ENCODE peak calls at places on chromosomes 6 and 20, in four cellular contexts. One of them, this sample, is unnamed. For H3K4me1, the result is how much of the 10 kb centered on the place peaks cover.

GRCh38 chr6:160972111-160972510 is 19.5 kb upstream of the MAP3K4 start:
- DNase-seq in IMR-90: peak
- DNase-seq in H9: no peak
- DNase-seq in neuronal stem cell: no peak
- DNase-seq in this sample: no peak

GRCh38 chr20:57810511-57811372 is 100.9 kb upstream of the PMEPA1 start:
- DNase-seq in IMR-90: no peak
- DNase-seq in H9: no peak
- DNase-seq in neuronal stem cell: peak
- DNase-seq in this sample: peak

GRCh38 chr6:63352587-63353281 is 33.0 kb upstream of the LGSN start:
- DNase-seq in IMR-90: peak
- DNase-seq in H9: peak
- DNase-seq in neuronal stem cell: peak
- DNase-seq in this sample: peak

GRCh38 chr6:157432231-157432630 is 51.2 kb downstream of the ZDHHC14 start:
- DNase-seq in IMR-90: no peak
- DNase-seq in H9: no peak
- DNase-seq in neuronal stem cell: no peak
- DNase-seq in this sample: no peak

GRCh38 chr6:100269189-100269588 is 195.5 kb downstream of the SIM1 start:
- DNase-seq in IMR-90: peak
- DNase-seq in H9: no peak
- DNase-seq in neuronal stem cell: no peak
- DNase-seq in this sample: no peak

GRCh38 chr20:38610521-38610920 is 8.9 kb downstream of the ARHGAP40 start:
- DNase-seq in IMR-90: peak
- DNase-seq in H9: no peak
- DNase-seq in neuronal stem cell: no peak
- DNase-seq in this sample: no peak

GRCh38 chr6:142868917-142869316 is 76.1 kb downstream of the HIVEP2 start:
- DNase-seq in IMR-90: no peak
- DNase-seq in H9: no peak
- DNase-seq in neuronal stem cell: no peak
- DNase-seq in this sample: peak

GRCh38 chr20:43375586-43375985 is 82.1 kb upstream of the SRSF6 start:
- DNase-seq in IMR-90: peak
- DNase-seq in H9: no peak
- DNase-seq in neuronal stem cell: no peak
- DNase-seq in this sample: no peak

GRCh38 chr20:40607927-40608326 is 81.1 kb downstream of the MAFB start:
- DNase-seq in IMR-90: no peak
- DNase-seq in H9: no peak
- DNase-seq in neuronal stem cell: no peak
- DNase-seq in this sample: no peak

GRCh38 chr6:157024745-157025144 is 247.6 kb downstream of the ARID1B start:
- DNase-seq in IMR-90: no peak
- DNase-seq in H9: no peak
- DNase-seq in neuronal stem cell: no peak
- DNase-seq in this sample: no peak

GRCh38 chr6:81002126-81002525 is 750.4 kb downstream of the TENT5A start:
- DNase-seq in IMR-90: no peak
- DNase-seq in H9: no peak
- DNase-seq in neuronal stem cell: no peak
- DNase-seq in this sample: peak

GRCh38 chr6:163318071-163318786 is 96.3 kb upstream of the QKI start:
- DNase-seq in IMR-90: no peak
- DNase-seq in H9: no peak
- DNase-seq in neuronal stem cell: no peak
- DNase-seq in this sample: no peak

GRCh38 chr20:56359212-56360132 is 698 bp downstream of the FAM210B start:
- DNase-seq in IMR-90: peak
- DNase-seq in H9: peak
- DNase-seq in neuronal stem cell: peak
- DNase-seq in this sample: peak

GRCh38 chr6:7004581-7005297 is 103.0 kb upstream of the RREB1 start:
- DNase-seq in IMR-90: no peak
- DNase-seq in H9: no peak
- DNase-seq in neuronal stem cell: no peak
- DNase-seq in this sample: no peak

GRCh38 chr6:81772741-81773140 is 20.3 kb upstream of the TENT5A start:
- DNase-seq in IMR-90: peak
- DNase-seq in H9: no peak
- DNase-seq in neuronal stem cell: no peak
- DNase-seq in this sample: peak

GRCh38 chr6:42572523-42572922 is 8.7 kb downstream of the UBR2 start:
- DNase-seq in IMR-90: no peak
- DNase-seq in H9: no peak
- DNase-seq in neuronal stem cell: no peak
- DNase-seq in this sample: no peak

GRCh38 chr6:3438190-3439167 is 18.4 kb downstream of the SLC22A23 start:
- DNase-seq in IMR-90: peak
- DNase-seq in H9: no peak
- DNase-seq in neuronal stem cell: no peak
- DNase-seq in this sample: no peak

GRCh38 chr6:128918886-128919285 is 35.9 kb downstream of the LAMA2 start:
- DNase-seq in IMR-90: no peak
- DNase-seq in H9: no peak
- DNase-seq in neuronal stem cell: no peak
- DNase-seq in this sample: no peak

GRCh38 chr6:139376604-139377218 is 2.3 kb upstream of the CITED2 start:
- DNase-seq in IMR-90: peak
- DNase-seq in H9: no peak
- DNase-seq in neuronal stem cell: no peak
- DNase-seq in this sample: peak

GRCh38 chr6:157535354-157536217 is 154.6 kb downstream of the ZDHHC14 start:
- DNase-seq in IMR-90: peak
- DNase-seq in H9: no peak
- DNase-seq in neuronal stem cell: no peak
- DNase-seq in this sample: peak

GRCh38 chr6:104566411-104566810 is 293.3 kb downstream of the HACE1 start:
- DNase-seq in IMR-90: no peak
- DNase-seq in H9: no peak
- DNase-seq in neuronal stem cell: no peak
- DNase-seq in this sample: peak

GRCh38 chr6:113437571-113437970 is 419.6 kb upstream of the MARCKS start:
- DNase-seq in IMR-90: peak
- DNase-seq in H9: no peak
- DNase-seq in neuronal stem cell: no peak
- DNase-seq in this sample: no peak

GRCh38 chr6:42783177-42783875 is 1.5 kb downstream of the BICRAL start:
- DNase-seq in IMR-90: peak
- DNase-seq in H9: peak
- DNase-seq in neuronal stem cell: peak
- DNase-seq in this sample: peak

GRCh38 chr20:29742699-29743100 is 1514.8 kb upstream of the DEFB115 start:
- DNase-seq in IMR-90: no peak
- DNase-seq in H9: no peak
- DNase-seq in neuronal stem cell: no peak
- DNase-seq in this sample: no peak

GRCh38 chr6:170292111-170292777 is 1.4 kb upstream of the DLL1 start:
- DNase-seq in IMR-90: no peak
- DNase-seq in H9: no peak
- DNase-seq in neuronal stem cell: no peak
- DNase-seq in this sample: peak

GRCh38 chr6:170292778-170293164 is 1.9 kb upstream of the DLL1 start:
- DNase-seq in IMR-90: no peak
- DNase-seq in H9: no peak
- DNase-seq in neuronal stem cell: no peak
- DNase-seq in this sample: peak

GRCh38 chr6:170294813-170295518 is 4.1 kb upstream of the DLL1 start:
- DNase-seq in IMR-90: no peak
- DNase-seq in H9: no peak
- DNase-seq in neuronal stem cell: no peak
- DNase-seq in this sample: no peak

GRCh38 chr6:170293881-170294755 is 3.2 kb upstream of the DLL1 start:
- DNase-seq in IMR-90: no peak
- DNase-seq in H9: no peak
- DNase-seq in neuronal stem cell: peak
- DNase-seq in this sample: no peak

DNA sequence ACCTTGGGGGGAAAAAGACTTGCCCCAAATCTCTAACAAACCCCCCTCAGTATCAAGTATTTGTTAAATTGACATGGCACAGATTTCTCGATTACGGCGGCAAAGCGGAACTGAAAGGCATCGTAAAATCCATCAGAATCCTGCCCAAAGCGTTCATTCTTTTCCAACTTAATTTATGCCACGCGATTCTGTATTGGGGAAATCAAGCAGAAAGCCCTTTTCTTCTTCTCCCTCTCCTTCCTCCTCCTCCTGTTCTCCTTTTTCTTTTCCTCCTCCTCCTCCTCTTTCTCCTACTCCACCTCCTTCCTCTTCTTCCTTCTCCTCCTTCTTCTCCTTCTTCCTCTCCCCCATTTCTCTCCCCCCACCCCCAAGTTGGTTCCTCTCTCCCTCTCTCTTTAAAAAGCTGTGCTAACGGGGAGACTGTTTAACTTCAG is 2.5 kb upstream of the DLL1 start:
- DNase-seq in IMR-90: no peak
- DNase-seq in H9: no peak
- DNase-seq in neuronal stem cell: no peak
- DNase-seq in this sample: no peak
- H3K4me1 ChIP-seq in IMR-90: under half
- H3K4me1 ChIP-seq in H9: under half
- H3K4me1 ChIP-seq in neuronal stem cell: half or more
- H3K4me1 ChIP-seq in this sample: under half

GRCh38 chr20:34363062-34364012 is at the start of gene ITCH:
- DNase-seq in IMR-90: peak
- DNase-seq in H9: peak
- DNase-seq in neuronal stem cell: peak
- DNase-seq in this sample: peak
- H3K14ac ChIP-seq in IMR-90: peak
- H3K14ac ChIP-seq in H9: peak
- H3K14ac ChIP-seq in neuronal stem cell: peak
- H3K14ac ChIP-seq in this sample: peak

GRCh38 chr6:168016756-168017525 is 19.5 kb downstream of the KIF25 start:
- DNase-seq in IMR-90: no peak
- DNase-seq in H9: no peak
- DNase-seq in neuronal stem cell: no peak
- DNase-seq in this sample: no peak

GRCh38 chr6:168015492-168016175 is 18.2 kb downstream of the KIF25 start:
- DNase-seq in IMR-90: no peak
- DNase-seq in H9: no peak
- DNase-seq in neuronal stem cell: no peak
- DNase-seq in this sample: no peak

GRCh38 chr6:168014406-168014959 is 17.0 kb downstream of the KIF25 start:
- DNase-seq in IMR-90: no peak
- DNase-seq in H9: no peak
- DNase-seq in neuronal stem cell: no peak
- DNase-seq in this sample: no peak

GRCh38 chr6:168017629-168018028 is 20.2 kb downstream of the KIF25 start:
- DNase-seq in IMR-90: no peak
- DNase-seq in H9: no peak
- DNase-seq in neuronal stem cell: no peak
- DNase-seq in this sample: no peak

DNA sequence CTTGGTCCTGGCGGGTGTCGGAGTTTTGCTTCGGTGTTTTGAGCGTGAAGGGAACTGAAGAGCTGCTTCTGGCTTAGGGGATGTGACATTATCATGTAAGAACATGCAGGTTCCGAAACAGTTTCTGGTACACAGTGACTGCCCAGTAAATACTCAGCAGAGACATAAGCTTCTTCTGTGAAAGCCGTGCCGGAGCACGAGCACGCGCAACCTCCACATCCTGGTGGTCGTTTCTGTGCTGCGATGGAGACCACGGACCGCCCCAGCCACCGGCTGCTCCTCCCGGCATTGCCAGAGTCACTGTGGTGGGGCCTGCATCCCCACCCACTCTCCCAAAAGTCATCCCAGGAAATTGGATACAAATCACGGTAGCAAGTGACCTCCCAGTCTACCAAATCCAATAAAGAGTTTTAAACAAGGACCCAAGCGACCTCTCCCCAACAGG is 18.7 kb downstream of the KIF25 start:
- DNase-seq in IMR-90: no peak
- DNase-seq in H9: no peak
- DNase-seq in neuronal stem cell: no peak
- DNase-seq in this sample: no peak
- H3K18ac ChIP-seq in IMR-90: no peak
- H3K18ac ChIP-seq in H9: no peak
- H3K18ac ChIP-seq in neuronal stem cell: no peak
- H3K18ac ChIP-seq in this sample: no peak

GRCh38 chr6:15443119-15443518 is 197.2 kb downstream of the JARID2 start:
- DNase-seq in IMR-90: peak
- DNase-seq in H9: no peak
- DNase-seq in neuronal stem cell: no peak
- DNase-seq in this sample: peak
- H3K4me1 ChIP-seq in IMR-90: under half
- H3K4me1 ChIP-seq in H9: under half
- H3K4me1 ChIP-seq in neuronal stem cell: under half
- H3K4me1 ChIP-seq in this sample: under half

GRCh38 chr6:148323344-148323743 is 19.3 kb upstream of the SASH1 start:
- DNase-seq in IMR-90: peak
- DNase-seq in H9: no peak
- DNase-seq in neuronal stem cell: no peak
- DNase-seq in this sample: no peak

GRCh38 chr6:148324297-148325007 is 18.2 kb upstream of the SASH1 start:
- DNase-seq in IMR-90: peak
- DNase-seq in H9: no peak
- DNase-seq in neuronal stem cell: no peak
- DNase-seq in this sample: peak

GRCh38 chr6:148322704-148323103 is 19.9 kb upstream of the SASH1 start:
- DNase-seq in IMR-90: no peak
- DNase-seq in H9: no peak
- DNase-seq in neuronal stem cell: no peak
- DNase-seq in this sample: no peak

GRCh38 chr6:148328876-148329567 is 13.6 kb upstream of the SASH1 start:
- DNase-seq in IMR-90: no peak
- DNase-seq in H9: no peak
- DNase-seq in neuronal stem cell: no peak
- DNase-seq in this sample: no peak

GRCh38 chr6:148325316-148326068 is 17.1 kb upstream of the SASH1 start:
- DNase-seq in IMR-90: peak
- DNase-seq in H9: no peak
- DNase-seq in neuronal stem cell: no peak
- DNase-seq in this sample: peak
- H3K14ac ChIP-seq in IMR-90: no peak
- H3K14ac ChIP-seq in H9: no peak
- H3K14ac ChIP-seq in neuronal stem cell: no peak
- H3K14ac ChIP-seq in this sample: no peak